ENCODE peak calls at places on chromosomes 7 and 10, in nine cellular contexts. O, S, X, F, C, G, R, J and I are unnamed samples.

GRCh38 chr7:79529896-79530235 is 76.4 kb upstream of the MAGI2 start:
- DNase-seq in S (no peak), X (no peak), G (no peak), C (no peak), O (no peak), J (no peak), F (no peak), R (no peak), I (no peak)

GRCh38 chr10:111207525-111207924 is 130.7 kb downstream of the ADRA2A start:
- DNase-seq in X (peak), R (no peak), C (no peak), F (no peak), O (no peak), G (no peak), S (no peak), J (no peak), I (no peak)

GRCh38 chr7:4189151-4189570 is 492.9 kb upstream of the FOXK1 start:
- DNase-seq in S (peak), F (peak), X (no peak), O (peak), C (no peak), R (no peak), G (peak), J (no peak), I (peak)

GRCh38 chr10:122308487-122309141 is 37.5 kb downstream of the BTBD16 start:
- DNase-seq in X (no peak), S (no peak), O (no peak), R (peak), F (peak), C (no peak), G (no peak), J (no peak), I (no peak)

GRCh38 chr10:114310346-114310745 is 71.3 kb downstream of the VWA2 start:
- DNase-seq in X (no peak), G (no peak), R (no peak), F (no peak), C (no peak), J (no peak), O (no peak), S (no peak), I (no peak)

GRCh38 chr10:38054361-38054797 is 39.8 kb upstream of the ZNF37A start:
- DNase-seq in S (peak), R (no peak), O (no peak), C (peak), G (no peak), X (no peak), J (no peak), F (no peak), I (no peak)

GRCh38 chr10:97684866-97685394 is 2.1 kb downstream of the AVPI1 start:
- DNase-seq in O (no peak), X (no peak), S (no peak), F (no peak), G (no peak), C (no peak), R (no peak), J (no peak), I (no peak)

GRCh38 chr10:6988654-6989053 is 408.6 kb upstream of the PRKCQ start:
- DNase-seq in C (no peak), O (no peak), F (no peak), S (no peak), J (no peak), R (no peak), X (no peak), G (no peak), I (no peak)

GRCh38 chr7:138607216-138608126 is 93.7 kb downstream of the SVOPL start:
- DNase-seq in C (no peak), O (no peak), F (no peak), J (no peak), S (no peak), R (no peak), X (no peak), G (no peak), I (no peak)

GRCh38 chr7:24826662-24827020 is 69.4 kb upstream of the GSDME start:
- DNase-seq in S (no peak), X (no peak), R (no peak), C (no peak), O (no peak), J (no peak), F (no peak), G (no peak), I (no peak)

GRCh38 chr7:75900617-75901315 is 14.2 kb upstream of the POR start:
- DNase-seq in G (no peak), X (no peak), J (no peak), R (no peak), F (no peak), S (no peak), O (no peak), C (no peak), I (no peak)

GRCh38 chr7:2701832-2702593 is 14.0 kb downstream of the AMZ1 start:
- DNase-seq in O (peak), S (peak), R (no peak), X (no peak), G (no peak), F (peak), J (no peak), C (no peak), I (no peak)

GRCh38 chr10:77618117-77618516 is 19.5 kb downstream of the KCNMA1 start:
- DNase-seq in O (no peak), J (no peak), S (no peak), F (no peak), R (no peak), G (no peak), X (no peak), C (no peak), I (no peak)

GRCh38 chr10:77616766-77617165 is 20.8 kb downstream of the KCNMA1 start:
- DNase-seq in S (no peak), X (no peak), R (no peak), C (no peak), G (no peak), J (no peak), F (no peak), O (no peak), I (no peak)

GRCh38 chr10:77622822-77623410 is 14.7 kb downstream of the KCNMA1 start:
- DNase-seq in J (no peak), S (no peak), O (no peak), R (no peak), G (no peak), C (no peak), F (no peak), X (no peak), I (no peak)

GRCh38 chr10:77620731-77621130 is 16.9 kb downstream of the KCNMA1 start:
- DNase-seq in C (no peak), J (no peak), O (no peak), S (no peak), G (no peak), F (no peak), X (no peak), R (peak), I (no peak)

GRCh38 chr10:77619964-77620703 is 17.5 kb downstream of the KCNMA1 start:
- DNase-seq in G (no peak), S (no peak), F (no peak), X (no peak), R (no peak), C (no peak), O (no peak), J (no peak), I (no peak)
- TF ChIP-seq CTCF in G (no peak), S (no peak), F (no peak), X (no peak), R (no peak), C (no peak), O (no peak), J (no peak), I (no peak)

DNA sequence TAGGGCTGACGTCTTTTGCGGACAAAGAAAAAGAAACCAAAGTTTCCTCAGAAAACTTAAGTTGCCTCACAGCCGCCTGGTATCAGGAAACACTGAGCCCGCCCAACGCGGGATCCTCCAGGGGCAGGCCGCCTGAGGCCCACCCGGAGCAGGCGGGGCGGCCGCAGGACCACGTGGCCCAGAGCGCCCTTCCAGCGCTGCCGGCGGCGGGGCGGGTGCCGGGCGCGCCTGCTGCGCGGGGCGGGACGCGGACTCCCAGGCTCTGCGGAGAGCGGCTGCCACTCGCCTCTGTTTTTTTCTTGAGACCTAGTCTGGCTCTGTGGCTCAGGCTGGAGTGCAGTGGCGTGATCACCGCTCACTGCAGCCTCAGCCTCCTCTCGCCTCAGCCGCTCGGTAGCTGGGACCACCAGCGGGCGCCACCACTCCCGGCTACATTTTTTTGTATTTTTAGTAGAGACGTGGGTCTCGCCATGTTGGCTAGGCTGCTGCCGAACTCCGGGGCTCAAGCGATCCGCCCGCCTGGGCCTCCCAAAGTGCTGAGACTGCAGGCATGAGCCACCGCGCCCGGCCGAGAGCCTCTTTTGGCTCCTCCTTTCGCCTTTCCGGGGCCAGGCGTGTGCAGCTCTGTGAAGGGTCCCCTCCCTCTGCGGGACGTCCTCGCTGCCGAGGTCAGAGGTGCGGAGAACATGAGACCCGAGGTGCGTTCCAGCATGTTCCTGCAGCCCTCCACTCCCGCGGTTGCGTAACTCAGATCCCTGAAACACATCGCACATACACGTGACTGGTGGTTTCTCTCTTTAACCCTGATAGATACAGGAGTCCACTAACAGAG is 11.6 kb upstream of the HNRNPF start:
- DNase-seq in R (peak), G (peak), F (peak), C (no peak), S (peak), J (peak), O (peak), X (peak), I (peak)
- TF ChIP-seq CTCF in R (peak), G (no peak), F (no peak), C (peak), S (peak), J (peak), O (peak), X (no peak), I (no peak)

DNA sequence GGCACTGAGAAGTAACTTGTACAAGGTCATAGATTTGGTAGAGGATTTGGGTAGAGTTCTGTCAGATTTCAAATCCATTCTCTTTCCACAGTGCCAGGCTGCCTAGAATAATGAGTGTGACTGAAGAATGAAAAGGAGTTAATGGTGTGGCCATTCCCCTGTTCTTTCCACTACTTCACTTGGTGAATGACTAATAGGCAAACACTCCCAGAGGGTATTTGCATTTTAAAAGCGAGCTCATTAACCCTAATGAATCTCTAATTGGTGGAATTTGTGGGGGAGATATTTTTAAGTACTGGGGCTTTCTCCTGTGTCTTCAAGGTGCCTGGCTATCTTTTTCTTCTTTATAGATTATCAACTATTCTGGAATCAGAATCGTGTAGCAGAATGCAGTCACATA is 74.8 kb upstream of the RPA3 start:
- DNase-seq in O (no peak), C (no peak), J (no peak), F (no peak), R (no peak), S (no peak), X (no peak), G (no peak), I (no peak)
- TF ChIP-seq CTCF in O (no peak), C (no peak), J (no peak), F (no peak), R (no peak), S (no peak), X (no peak), G (no peak), I (no peak)

GRCh38 chr7:44565795-44566559 is 7.7 kb downstream of the DDX56 start:
- DNase-seq in O (no peak), R (no peak), F (no peak), X (no peak), J (no peak), S (no peak), C (no peak), G (no peak), I (no peak)
- TF ChIP-seq CTCF in O (no peak), R (no peak), F (peak), X (no peak), J (no peak), S (no peak), C (no peak), G (peak), I (peak)

DNA sequence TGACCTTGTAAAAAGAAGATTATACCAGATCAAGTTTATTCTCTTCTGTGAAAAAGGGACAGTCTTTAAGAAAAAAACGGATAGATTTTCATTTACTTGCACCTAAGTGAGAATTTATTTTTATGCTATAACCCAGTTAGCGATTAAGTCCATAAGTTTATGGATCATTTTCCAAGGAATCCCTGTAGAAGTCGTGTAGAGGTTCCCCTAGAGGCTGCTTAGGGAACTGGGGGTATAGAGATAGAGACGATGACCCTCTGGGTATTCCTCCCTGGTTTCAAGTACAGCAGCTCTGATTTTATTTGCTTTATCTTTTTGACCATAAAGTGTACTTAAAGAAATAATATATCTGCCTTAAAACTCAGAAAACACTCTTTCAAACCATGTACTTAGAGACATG is 648.4 kb upstream of the LRRTM3 start:
- DNase-seq in O (no peak), R (no peak), G (no peak), J (no peak), S (no peak), F (no peak), C (no peak), X (no peak), I (no peak)
- TF ChIP-seq CTCF in O (no peak), R (no peak), G (peak), J (peak), S (no peak), F (no peak), C (no peak), X (peak), I (peak)

GRCh38 chr10:34249634-34250033 is 565.5 kb downstream of the PARD3 start:
- DNase-seq in X (peak), J (no peak), C (no peak), R (no peak), G (no peak), S (no peak), O (no peak), F (no peak), I (no peak)
- TF ChIP-seq CTCF in X (no peak), J (peak), C (no peak), R (no peak), G (no peak), S (no peak), O (no peak), F (no peak), I (no peak)

GRCh38 chr7:106568680-106569499 is 92.1 kb downstream of the CCDC71L start:
- DNase-seq in C (peak), R (no peak), G (no peak), F (no peak), X (peak), O (no peak), S (peak), J (no peak), I (no peak)
- TF ChIP-seq CTCF in C (no peak), R (no peak), G (no peak), F (no peak), X (no peak), O (no peak), S (no peak), J (no peak), I (no peak)

GRCh38 chr10:34775044-34775637 is 40.0 kb downstream of the PARD3 start:
- DNase-seq in O (no peak), G (no peak), X (no peak), J (no peak), S (no peak), C (no peak), F (no peak), R (no peak), I (no peak)

GRCh38 chr10:34780818-34781380 is 34.2 kb downstream of the PARD3 start:
- DNase-seq in J (peak), F (no peak), X (no peak), R (peak), S (peak), C (no peak), G (peak), O (peak), I (peak)

GRCh38 chr10:34771106-34771505 is 44.0 kb downstream of the PARD3 start:
- DNase-seq in O (no peak), S (no peak), R (no peak), F (no peak), J (no peak), G (no peak), X (no peak), C (no peak), I (no peak)

GRCh38 chr10:34773617-34774261 is 41.4 kb downstream of the PARD3 start:
- DNase-seq in X (no peak), F (no peak), C (no peak), S (no peak), O (no peak), R (no peak), G (no peak), J (no peak), I (no peak)

DNA sequence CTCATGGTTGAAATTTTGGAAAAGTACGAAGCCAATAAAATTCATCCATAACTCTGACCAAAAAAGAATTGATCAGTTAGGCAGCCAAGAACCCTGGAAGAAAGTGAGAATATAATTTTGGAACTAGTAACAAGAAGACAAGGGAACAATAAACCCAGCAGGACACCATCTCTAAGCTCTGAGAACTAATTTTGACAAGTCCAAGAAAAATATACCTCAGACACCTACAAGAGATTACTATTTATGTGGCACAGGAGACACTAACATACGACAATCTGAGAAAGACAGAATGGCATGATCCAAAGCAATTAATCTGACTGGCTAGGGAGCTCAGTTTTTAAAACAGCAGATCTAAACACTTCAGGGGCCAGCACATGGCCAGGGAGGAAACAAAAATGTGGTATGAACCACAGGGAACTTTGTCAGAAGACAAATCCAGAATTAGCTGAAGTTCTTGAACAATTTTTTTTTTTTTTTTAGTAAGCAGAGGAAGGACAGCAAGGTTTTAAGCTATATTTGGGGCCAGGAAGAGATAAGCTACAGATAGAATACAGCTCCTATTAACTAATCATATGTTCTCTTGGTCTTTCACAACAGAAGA is 38.9 kb downstream of the PARD3 start:
- DNase-seq in C (no peak), R (no peak), F (no peak), J (no peak), S (no peak), X (no peak), G (no peak), O (no peak), I (no peak)
- TF ChIP-seq CTCF in C (no peak), R (no peak), F (no peak), J (no peak), S (no peak), X (no peak), G (no peak), O (no peak), I (no peak)

GRCh38 chr10:101075775-101076174 is 14.0 kb downstream of the KAZALD1 start:
- DNase-seq in X (no peak), J (no peak), S (no peak), C (no peak), G (no peak), O (no peak), F (no peak), R (no peak), I (no peak)

GRCh38 chr10:101071266-101071884 is 9.6 kb downstream of the KAZALD1 start:
- DNase-seq in S (no peak), R (no peak), C (no peak), X (no peak), J (no peak), F (peak), G (no peak), O (peak), I (no peak)

GRCh38 chr10:101072923-101073322 is 11.1 kb downstream of the KAZALD1 start:
- DNase-seq in F (no peak), C (no peak), R (no peak), G (no peak), O (no peak), J (no peak), X (no peak), S (no peak), I (no peak)

GRCh38 chr10:101071885-101072433 is 10.2 kb downstream of the KAZALD1 start:
- DNase-seq in R (no peak), J (no peak), C (no peak), F (no peak), S (no peak), X (no peak), O (no peak), G (no peak), I (no peak)

GRCh38 chr10:101073631-101074030 is 11.8 kb downstream of the KAZALD1 start:
- DNase-seq in J (no peak), F (no peak), S (no peak), C (no peak), O (no peak), G (no peak), R (no peak), X (no peak), I (no peak)
- TF ChIP-seq CTCF in J (no peak), F (no peak), S (no peak), C (no peak), O (no peak), G (no peak), R (no peak), X (no peak), I (no peak)

DNA sequence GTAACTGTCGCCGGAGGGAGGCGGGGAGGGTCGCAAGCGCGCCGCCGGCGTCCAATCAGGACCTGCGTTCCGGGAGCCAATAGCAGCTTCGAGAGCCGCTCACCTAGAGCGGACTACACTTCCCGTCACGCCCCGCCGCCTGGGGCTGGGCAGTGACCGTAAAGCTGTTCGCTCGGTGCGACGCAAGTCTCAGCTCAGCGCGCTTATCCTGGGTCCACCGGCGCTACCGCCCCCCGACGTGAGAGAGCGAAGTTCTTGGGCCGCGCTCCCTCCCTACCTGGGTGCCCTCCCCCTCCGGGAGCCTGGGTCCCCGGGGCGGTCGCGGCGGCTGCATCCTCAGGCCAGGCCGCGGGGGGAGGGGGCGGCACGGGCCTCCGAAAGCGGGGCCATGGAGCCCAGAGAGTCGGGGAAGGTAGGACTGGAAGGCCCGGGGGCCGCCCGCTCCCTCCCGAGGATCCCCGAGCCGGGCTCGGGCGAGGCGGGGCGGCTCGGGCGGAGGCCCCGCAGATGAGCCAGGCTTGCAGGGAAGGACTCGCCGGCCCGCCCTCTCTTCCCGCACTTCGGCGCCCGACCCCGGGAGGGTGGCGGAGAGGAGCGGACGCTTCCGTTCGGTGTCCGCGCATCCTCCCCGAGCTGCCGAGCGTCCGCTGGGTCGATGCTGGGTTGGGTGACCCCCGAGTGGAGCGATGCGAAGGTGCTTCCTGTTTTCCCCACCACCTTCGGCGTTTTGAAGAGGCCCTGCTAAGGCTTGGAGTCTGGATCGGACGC is at the start of gene ZNF862:
- DNase-seq in S (peak), O (peak), R (peak), X (peak), C (peak), F (peak), G (peak), J (peak), I (peak)
- TF ChIP-seq CTCF in S (no peak), O (no peak), R (no peak), X (no peak), C (no peak), F (no peak), G (no peak), J (no peak), I (no peak)